ENCODE peak calls at places on chromosomes 11 and 22, in five cellular contexts. A is A549, X is WTC11, O is HCT116, W is endothelial cell of umbilical vein. C is an unnamed sample.

GRCh38 chr11:47720651-47721050 is 5.5 kb upstream of the AGBL2 start:
- DNase-seq in O (no peak), A (no peak), X (no peak), W (no peak), C (no peak)

GRCh38 chr11:73218106-73218829 is at the start of gene P2RY2:
- DNase-seq in O (peak; percentile 32), X (peak; percentile 80), W (peak; percentile 59), A (peak; percentile 72), C (peak; percentile 96)

GRCh38 chr11:9276571-9276970 is 11.4 kb upstream of the DENND5A start:
- DNase-seq in A (peak; percentile 62), X (no peak), O (no peak), W (no peak), C (peak; percentile 49)

GRCh38 chr11:75760710-75761493 is 7.7 kb upstream of the DGAT2 start:
- DNase-seq in W (peak; percentile 44), X (no peak), A (no peak), O (no peak), C (peak; percentile 67)

GRCh38 chr11:64776875-64777274 is 1.5 kb downstream of the SF1 start:
- DNase-seq in X (no peak), O (no peak), A (no peak), W (no peak), C (no peak)

GRCh38 chr11:116694815-116695590 is 77.8 kb downstream of the BUD13 start:
- DNase-seq in A (no peak), X (no peak), O (no peak), W (no peak), C (no peak)

GRCh38 chr11:31810779-31811647 is at the start of gene PAX6:
- DNase-seq in A (peak; percentile 66), W (peak; percentile 66), O (peak; percentile 21), X (peak; percentile 75), C (peak; percentile 97)

GRCh38 chr11:57425565-57426438 is 1.1 kb downstream of the SLC43A3 start:
- DNase-seq in W (peak; percentile 41), X (no peak), A (no peak), O (no peak), C (peak; percentile 55)

GRCh38 chr11:119209186-119209585 is 3.0 kb downstream of the CBL start:
- DNase-seq in A (no peak), O (no peak), X (no peak), W (no peak), C (no peak)

GRCh38 chr11:73152861-73153483 is 10.9 kb upstream of the FCHSD2 start:
- DNase-seq in X (peak; percentile 29), O (no peak), A (no peak), W (no peak), C (peak; percentile 43)

GRCh38 chr22:38870312-38870741 is 1.7 kb downstream of the CBX6 start:
- DNase-seq in W (peak; percentile 80), A (peak; percentile 78), O (peak; percentile 71), X (peak; percentile 95), C (peak; percentile 84)

GRCh38 chr11:12441081-12441801 is 63.9 kb downstream of the PARVA start:
- DNase-seq in O (no peak), A (no peak), X (no peak), W (peak; percentile 17), C (no peak)

GRCh38 chr11:86715611-86716010 is 43.2 kb upstream of the ME3 start:
- DNase-seq in W (no peak), O (no peak), A (no peak), X (no peak), C (no peak)

GRCh38 chr11:29190313-29190712 is 826.5 kb downstream of the KCNA4 start:
- DNase-seq in A (no peak), X (no peak), W (no peak), O (no peak), C (no peak)

GRCh38 chr11:12184696-12185095 is 74.3 kb downstream of the MICAL2 start:
- DNase-seq in A (no peak), O (no peak), X (no peak), W (no peak), C (no peak)

GRCh38 chr11:1335811-1336761 is 26.7 kb upstream of the TOLLIP start:
- DNase-seq in O (no peak), A (peak; percentile 53), X (peak; percentile 71), W (no peak), C (peak; percentile 96)

GRCh38 chr11:10397226-10397987 is 57.7 kb upstream of the AMPD3 start:
- DNase-seq in A (no peak), O (no peak), W (no peak), X (no peak), C (no peak)

GRCh38 chr22:35357883-35358621 is 22.8 kb upstream of the HMOX1 start:
- DNase-seq in A (peak; percentile 52), X (no peak), W (no peak), O (peak; percentile 72), C (no peak)
- TF ChIP-seq MAX in A (no peak), X (no peak), W (no peak), O (no peak), C (no peak)

DNA sequence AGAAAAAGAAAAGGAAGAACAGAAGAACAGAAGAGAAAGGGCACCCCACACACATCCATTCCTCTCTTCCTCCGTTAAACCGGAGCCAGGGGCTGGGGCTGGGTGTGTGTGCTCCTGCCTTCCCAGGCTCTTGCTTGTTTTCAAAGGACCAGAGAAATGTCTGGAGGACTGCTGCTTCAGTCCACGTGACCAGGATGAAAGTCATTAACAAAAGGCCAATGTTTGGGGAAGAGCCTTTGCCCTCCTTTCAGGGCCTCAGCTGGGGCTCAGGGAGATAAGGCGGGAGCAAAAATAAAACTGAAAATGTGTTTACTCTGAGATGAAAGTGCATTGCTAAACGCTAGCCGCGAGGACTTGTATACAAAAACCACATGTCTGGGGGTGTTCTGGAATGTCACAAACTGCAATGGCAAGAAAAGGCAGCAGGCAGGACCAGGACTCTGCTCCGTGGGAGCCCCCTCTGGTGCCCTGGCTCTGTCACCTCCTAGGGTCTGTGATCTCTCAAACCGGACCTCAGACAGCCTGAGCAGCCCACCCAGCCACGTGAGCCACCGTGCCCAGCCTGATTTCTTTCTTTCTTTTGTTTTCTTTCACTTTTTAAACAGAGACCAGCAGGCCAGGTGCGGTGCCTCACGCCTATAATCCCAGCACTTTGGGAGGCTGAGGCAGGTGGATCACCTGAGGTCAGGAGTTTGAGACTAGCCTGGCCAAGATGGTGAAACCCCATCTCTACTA is 31.6 kb upstream of the MYH9 start:
- DNase-seq in A (no peak), O (no peak), W (peak; percentile 59), X (no peak), C (peak; percentile 80)
- TF ChIP-seq MAX in A (no peak), O (no peak), W (no peak), X (no peak), C (peak; percentile 31)

DNA sequence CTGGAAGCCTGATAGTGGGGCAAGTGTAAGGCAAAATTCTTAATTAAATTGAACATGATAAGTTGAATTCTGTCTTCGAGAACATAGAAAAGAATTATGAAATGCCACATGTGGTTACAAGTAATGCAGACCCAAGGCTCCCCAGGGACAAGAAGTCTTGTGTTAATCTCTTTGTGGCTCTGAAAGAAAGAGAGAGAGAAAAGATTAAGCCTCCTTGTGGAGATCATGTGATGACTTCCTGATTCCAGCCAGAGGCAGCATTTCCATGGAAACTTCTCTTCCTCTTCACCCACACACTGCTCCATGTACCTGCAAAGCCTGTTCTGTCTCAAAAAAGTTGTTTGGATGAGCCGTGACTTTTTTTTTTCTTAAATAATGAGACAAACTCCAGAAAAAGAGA is 1.9 kb upstream of the TYR start:
- DNase-seq in A (no peak), X (no peak), O (no peak), W (no peak), C (peak; percentile 48)
- TF ChIP-seq MAX in A (no peak), X (no peak), O (no peak), W (no peak), C (no peak)

GRCh38 chr11:68043349-68044144 is 4.7 kb downstream of the TCIRG1 start:
- DNase-seq in A (peak; percentile 53), W (no peak), O (no peak), X (no peak), C (peak; percentile 96)
- TF ChIP-seq MAX in A (no peak), W (no peak), O (no peak), X (no peak), C (peak; percentile 89)

GRCh38 chr11:95296621-95297025 is 65.6 kb upstream of the SESN3 start:
- DNase-seq in O (no peak), A (no peak), W (no peak), X (no peak), C (peak; percentile 80)

GRCh38 chr11:95297680-95298452 is 66.9 kb upstream of the SESN3 start:
- DNase-seq in W (no peak), A (no peak), O (no peak), X (no peak), C (no peak)

GRCh38 chr11:95296165-95296564 is 65.2 kb upstream of the SESN3 start:
- DNase-seq in W (no peak), X (no peak), A (no peak), O (no peak), C (peak; percentile 40)

GRCh38 chr11:95301497-95301896 is 70.5 kb upstream of the SESN3 start:
- DNase-seq in A (no peak), X (no peak), O (no peak), W (no peak), C (no peak)

DNA sequence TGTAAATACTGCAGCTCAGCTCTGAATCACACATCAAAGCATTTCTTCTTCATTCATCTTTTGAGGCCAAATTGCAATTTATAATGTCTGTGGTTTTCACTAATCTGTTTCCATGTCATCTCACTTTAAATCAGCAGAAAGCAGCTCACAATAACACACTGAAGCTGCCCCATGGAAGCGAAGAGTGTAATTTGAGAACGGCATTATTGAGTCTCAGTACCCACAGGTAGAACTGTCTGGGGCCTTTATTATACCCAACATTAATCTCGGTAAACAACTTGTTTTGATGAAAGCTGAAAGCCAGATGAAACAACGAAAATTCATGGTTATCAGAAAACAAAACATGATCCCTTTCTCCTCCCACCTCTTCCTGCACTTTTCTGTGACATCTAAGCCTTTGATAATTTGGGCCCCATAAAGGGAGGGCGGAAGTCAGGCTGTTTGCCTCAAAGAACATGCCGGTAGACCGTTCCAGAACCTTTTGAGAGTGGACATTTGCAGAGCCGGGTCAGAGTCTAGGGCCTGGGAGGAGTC is 68.1 kb upstream of the SESN3 start:
- DNase-seq in X (no peak), O (no peak), W (no peak), A (no peak), C (no peak)
- TF ChIP-seq MAX in X (no peak), O (no peak), W (no peak), A (no peak), C (no peak)

GRCh38 chr11:70159612-70160570 is 43.2 kb upstream of the FADD start:
- DNase-seq in A (peak; percentile 83), O (peak; percentile 77), X (no peak), W (peak; percentile 23), C (no peak)
- TF ChIP-seq MAX in A (peak; percentile 85), O (peak; percentile 90), X (no peak), W (no peak), C (no peak)

C was measured in NB4.